ENCODE peak calls at places on chromosomes 5 and 9, in seven cellular contexts. D, T, V, Y, I, C and G are unnamed samples.

GRCh38 chr9:34279431-34279830 is 49.6 kb downstream of the KIF24 start:
- DNase-seq in D (no peak), T (no peak), V (no peak), Y (no peak), I (no peak), C (no peak), G (peak; percentile 58)

GRCh38 chr5:34898258-34898895 is 16.9 kb downstream of the RAD1 start:
- DNase-seq in D (peak; percentile 31), T (peak; percentile 60), V (peak; percentile 61), Y (peak; percentile 79), I (peak; percentile 84), C (peak; percentile 12), G (peak; percentile 9)

GRCh38 chr9:36874921-36875320 is 159.1 kb downstream of the PAX5 start:
- DNase-seq in D (no peak), T (no peak), V (peak; percentile 27), Y (no peak), I (no peak), C (no peak), G (no peak)

GRCh38 chr5:43066231-43066798 is 26.2 kb upstream of the ANXA2R start:
- DNase-seq in D (peak; percentile 56), T (peak; percentile 55), V (peak; percentile 87), Y (peak; percentile 88), I (peak; percentile 90), C (peak; percentile 67), G (peak; percentile 66)

GRCh38 chr5:67941750-67942450 is 273.7 kb upstream of the PIK3R1 start:
- DNase-seq in D (no peak), T (no peak), V (no peak), Y (no peak), I (no peak), C (no peak), G (peak; percentile 58)

GRCh38 chr5:123785160-123786001 is 273.4 kb downstream of the CSNK1G3 start:
- DNase-seq in D (no peak), T (no peak), V (no peak), Y (no peak), I (no peak), C (no peak), G (peak; percentile 75)

GRCh38 chr5:5793560-5793959 is 371.1 kb downstream of the ICE1 start:
- DNase-seq in D (no peak), T (no peak), V (no peak), Y (no peak), I (no peak), C (no peak), G (no peak)

GRCh38 chr5:181207214-181207959 is 2.4 kb upstream of the TRIM7 start:
- DNase-seq in D (peak; percentile 71), T (peak; percentile 86), V (no peak), Y (peak; percentile 90), I (no peak), C (peak; percentile 52), G (peak; percentile 88)

GRCh38 chr5:101687630-101688029 is 608.5 kb downstream of the SLCO4C1 start:
- DNase-seq in D (no peak), T (no peak), V (no peak), Y (no peak), I (no peak), C (no peak), G (no peak)

GRCh38 chr9:134384811-134385479 is 58.7 kb downstream of the RXRA start:
- DNase-seq in D (no peak), T (no peak), V (no peak), Y (no peak), I (no peak), C (no peak), G (no peak)

GRCh38 chr9:124657526-124657925 is 113.6 kb downstream of the NR6A1 start:
- DNase-seq in D (no peak), T (no peak), V (no peak), Y (no peak), I (no peak), C (no peak), G (no peak)

GRCh38 chr5:68319316-68320093 is 103.9 kb downstream of the PIK3R1 start:
- DNase-seq in D (no peak), T (peak; percentile 78), V (no peak), Y (no peak), I (no peak), C (no peak), G (peak; percentile 57)

GRCh38 chr5:90170231-90170630 is 239.3 kb downstream of the CETN3 start:
- DNase-seq in D (no peak), T (no peak), V (no peak), Y (no peak), I (no peak), C (no peak), G (no peak)

GRCh38 chr5:96687812-96688453 is 25.8 kb downstream of the CAST start:
- DNase-seq in D (no peak), T (peak; percentile 66), V (no peak), Y (peak; percentile 64), I (peak; percentile 82), C (no peak), G (no peak)

GRCh38 chr9:110919609-110920008 is 118.7 kb downstream of the LPAR1 start:
- DNase-seq in D (no peak), T (peak; percentile 77), V (no peak), Y (no peak), I (peak; percentile 84), C (no peak), G (peak; percentile 63)

GRCh38 chr5:12016149-12016740 is 112.0 kb upstream of the CTNND2 start:
- DNase-seq in D (no peak), T (no peak), V (no peak), Y (no peak), I (no peak), C (no peak), G (peak; percentile 26)

GRCh38 chr5:59661939-59662615 is 231.4 kb downstream of the PDE4D start:
- DNase-seq in D (no peak), T (peak; percentile 15), V (no peak), Y (peak; percentile 28), I (peak; percentile 77), C (no peak), G (no peak)

GRCh38 chr9:108049026-108049591 is 559.5 kb upstream of the KLF4 start:
- DNase-seq in D (no peak), T (peak; percentile 85), V (no peak), Y (no peak), I (peak; percentile 68), C (no peak), G (peak; percentile 98)

GRCh38 chr5:96679293-96679692 is 17.1 kb downstream of the CAST start:
- DNase-seq in D (no peak), T (no peak), V (no peak), Y (no peak), I (no peak), C (no peak), G (no peak)